ENCODE peak calls at places on chromosome 1, in four cellular contexts. One of them, this sample, is unnamed.

GRCh38 chr1:91647061-91647460 is 146.4 kb downstream of the CDC7 start:
- DNase-seq in tibial artery: no peak
- DNase-seq in GM04504: no peak
- DNase-seq in NCI-H345: no peak
- DNase-seq in this sample: no peak

GRCh38 chr1:182718311-182718710 is 33.9 kb upstream of the RGS8 start:
- DNase-seq in GM04504: no peak
- DNase-seq in tibial artery: no peak
- DNase-seq in NCI-H345: no peak
- DNase-seq in this sample: no peak

GRCh38 chr1:113677250-113678158 is 81.8 kb downstream of the PHTF1 start:
- DNase-seq in tibial artery: no peak
- DNase-seq in GM04504: no peak
- DNase-seq in NCI-H345: peak
- DNase-seq in this sample: no peak

GRCh38 chr1:203557958-203558760 is 64.2 kb downstream of the OPTC start:
- DNase-seq in tibial artery: peak
- DNase-seq in NCI-H345: no peak
- DNase-seq in GM04504: peak
- DNase-seq in this sample: peak

GRCh38 chr1:74641876-74642275 is 31.7 kb downstream of the ERICH3 start:
- DNase-seq in tibial artery: no peak
- DNase-seq in GM04504: no peak
- DNase-seq in NCI-H345: no peak
- DNase-seq in this sample: no peak

GRCh38 chr1:50968884-50969610 is 998 bp upstream of the CDKN2C start:
- DNase-seq in NCI-H345: peak
- DNase-seq in tibial artery: peak
- DNase-seq in GM04504: no peak
- DNase-seq in this sample: peak

GRCh38 chr1:94675373-94675772 is 133.8 kb upstream of the F3 start:
- DNase-seq in GM04504: no peak
- DNase-seq in tibial artery: no peak
- DNase-seq in NCI-H345: no peak
- DNase-seq in this sample: no peak

GRCh38 chr1:64757213-64757612 is 12.3 kb downstream of the RAVER2 start:
- DNase-seq in NCI-H345: no peak
- DNase-seq in tibial artery: no peak
- DNase-seq in GM04504: no peak
- DNase-seq in this sample: no peak

GRCh38 chr1:171366816-171367215 is 52.8 kb downstream of the FMO4 start:
- DNase-seq in GM04504: no peak
- DNase-seq in NCI-H345: no peak
- DNase-seq in tibial artery: no peak
- DNase-seq in this sample: no peak

GRCh38 chr1:234709473-234710279 is 99.7 kb upstream of the IRF2BP2 start:
- DNase-seq in tibial artery: no peak
- DNase-seq in NCI-H345: peak
- DNase-seq in GM04504: no peak
- DNase-seq in this sample: no peak

GRCh38 chr1:171984850-171985485 is 143.7 kb downstream of the DNM3 start:
- DNase-seq in tibial artery: no peak
- DNase-seq in GM04504: peak
- DNase-seq in NCI-H345: peak
- DNase-seq in this sample: no peak

GRCh38 chr1:179853102-179853501 is 24.5 kb downstream of the TOR1AIP2 start:
- DNase-seq in GM04504: no peak
- DNase-seq in NCI-H345: no peak
- DNase-seq in tibial artery: no peak
- DNase-seq in this sample: no peak

GRCh38 chr1:38563985-38564735 is 295.4 kb downstream of the RRAGC start:
- DNase-seq in GM04504: no peak
- DNase-seq in NCI-H345: no peak
- DNase-seq in tibial artery: no peak
- DNase-seq in this sample: no peak

GRCh38 chr1:223363856-223364684 is at the start of gene SUSD4:
- DNase-seq in tibial artery: no peak
- DNase-seq in NCI-H345: peak
- DNase-seq in GM04504: no peak
- DNase-seq in this sample: no peak

GRCh38 chr1:230287674-230288315 is 138.3 kb downstream of the PGBD5 start:
- DNase-seq in tibial artery: no peak
- DNase-seq in NCI-H345: no peak
- DNase-seq in GM04504: no peak
- DNase-seq in this sample: no peak

GRCh38 chr1:56461158-56462127 is 117.9 kb downstream of the PLPP3 start:
- DNase-seq in GM04504: no peak
- DNase-seq in NCI-H345: no peak
- DNase-seq in tibial artery: no peak
- DNase-seq in this sample: no peak

GRCh38 chr1:222880586-222880985 is 65.7 kb downstream of the DISP1 start:
- DNase-seq in NCI-H345: no peak
- DNase-seq in tibial artery: no peak
- DNase-seq in GM04504: peak
- DNase-seq in this sample: no peak

GRCh38 chr1:223421025-223421424 is 27.8 kb downstream of the CCDC185 start:
- DNase-seq in NCI-H345: peak
- DNase-seq in GM04504: no peak
- DNase-seq in tibial artery: no peak
- DNase-seq in this sample: no peak

GRCh38 chr1:33818071-33818470 is 45.8 kb upstream of the HMGB4 start:
- DNase-seq in NCI-H345: peak
- DNase-seq in tibial artery: no peak
- DNase-seq in GM04504: no peak
- DNase-seq in this sample: no peak

GRCh38 chr1:58968360-58968952 is 184.6 kb upstream of the JUN start:
- DNase-seq in tibial artery: peak
- DNase-seq in GM04504: peak
- DNase-seq in NCI-H345: no peak
- DNase-seq in this sample: no peak

GRCh38 chr1:243428617-243429342 is 172.9 kb downstream of the SDCCAG8 start:
- DNase-seq in NCI-H345: no peak
- DNase-seq in tibial artery: no peak
- DNase-seq in GM04504: no peak
- DNase-seq in this sample: no peak

GRCh38 chr1:111234866-111235265 is 7.4 kb downstream of the CHI3L2 start:
- DNase-seq in GM04504: no peak
- DNase-seq in NCI-H345: no peak
- DNase-seq in tibial artery: no peak
- DNase-seq in this sample: no peak

GRCh38 chr1:171251042-171251740 is 2.9 kb downstream of the FMO1 start:
- DNase-seq in tibial artery: no peak
- DNase-seq in GM04504: no peak
- DNase-seq in NCI-H345: peak
- DNase-seq in this sample: no peak

GRCh38 chr1:227942021-227942715 is 5.6 kb downstream of the WNT9A start:
- DNase-seq in tibial artery: peak
- DNase-seq in NCI-H345: no peak
- DNase-seq in GM04504: no peak
- DNase-seq in this sample: peak